ENCODE peak calls at places on chromosomes 11 and 22, in six cellular contexts. One of them, this sample, is unnamed.

GRCh38 chr22:40791241-40791640 is 27.9 kb downstream of the SLC25A17 start:
- DNase-seq in ELR: no peak
- DNase-seq in naive thymus-derived CD8-positive, alpha-beta T cell: no peak
- DNase-seq in NCI-H1092: no peak
- DNase-seq in KG1: no peak
- DNase-seq in activated T-cell treated with anti-CD3 and anti-CD28 coated beads, Interleukin-2, amount 50 U/mL, for 72 hours: no peak
- DNase-seq in this sample: no peak

GRCh38 chr11:134407321-134407828 is 4.7 kb downstream of the B3GAT1 start:
- DNase-seq in NCI-H1092: no peak
- DNase-seq in naive thymus-derived CD8-positive, alpha-beta T cell: no peak
- DNase-seq in activated T-cell treated with anti-CD3 and anti-CD28 coated beads, Interleukin-2, amount 50 U/mL, for 72 hours: no peak
- DNase-seq in KG1: no peak
- DNase-seq in ELR: no peak
- DNase-seq in this sample: no peak

GRCh38 chr11:123443851-123444623 is 14.0 kb downstream of the GRAMD1B start:
- DNase-seq in ELR: no peak
- DNase-seq in KG1: no peak
- DNase-seq in naive thymus-derived CD8-positive, alpha-beta T cell: no peak
- DNase-seq in activated T-cell treated with anti-CD3 and anti-CD28 coated beads, Interleukin-2, amount 50 U/mL, for 72 hours: no peak
- DNase-seq in NCI-H1092: no peak
- DNase-seq in this sample: no peak

GRCh38 chr11:64650923-64651523 is 60.0 kb downstream of the SLC22A12 start:
- DNase-seq in activated T-cell treated with anti-CD3 and anti-CD28 coated beads, Interleukin-2, amount 50 U/mL, for 72 hours: no peak
- DNase-seq in ELR: peak
- DNase-seq in naive thymus-derived CD8-positive, alpha-beta T cell: no peak
- DNase-seq in NCI-H1092: no peak
- DNase-seq in KG1: peak
- DNase-seq in this sample: no peak

GRCh38 chr11:11468919-11469318 is 115.9 kb upstream of the CSNK2A3 start:
- DNase-seq in KG1: no peak
- DNase-seq in ELR: no peak
- DNase-seq in naive thymus-derived CD8-positive, alpha-beta T cell: no peak
- DNase-seq in NCI-H1092: no peak
- DNase-seq in activated T-cell treated with anti-CD3 and anti-CD28 coated beads, Interleukin-2, amount 50 U/mL, for 72 hours: no peak
- DNase-seq in this sample: no peak

GRCh38 chr11:69752890-69753289 is 22.3 kb downstream of the FGF4 start:
- DNase-seq in NCI-H1092: no peak
- DNase-seq in KG1: no peak
- DNase-seq in activated T-cell treated with anti-CD3 and anti-CD28 coated beads, Interleukin-2, amount 50 U/mL, for 72 hours: no peak
- DNase-seq in naive thymus-derived CD8-positive, alpha-beta T cell: no peak
- DNase-seq in ELR: no peak
- DNase-seq in this sample: no peak

GRCh38 chr11:34318111-34319037 is 39.4 kb downstream of the ABTB2 start:
- DNase-seq in KG1: no peak
- DNase-seq in NCI-H1092: no peak
- DNase-seq in ELR: peak
- DNase-seq in activated T-cell treated with anti-CD3 and anti-CD28 coated beads, Interleukin-2, amount 50 U/mL, for 72 hours: no peak
- DNase-seq in naive thymus-derived CD8-positive, alpha-beta T cell: no peak
- DNase-seq in this sample: no peak

GRCh38 chr11:130037881-130038601 is 31.7 kb upstream of the APLP2 start:
- DNase-seq in KG1: no peak
- DNase-seq in naive thymus-derived CD8-positive, alpha-beta T cell: no peak
- DNase-seq in ELR: peak
- DNase-seq in activated T-cell treated with anti-CD3 and anti-CD28 coated beads, Interleukin-2, amount 50 U/mL, for 72 hours: no peak
- DNase-seq in NCI-H1092: no peak
- DNase-seq in this sample: no peak

GRCh38 chr11:115912484-115912945 is 408.3 kb upstream of the CADM1 start:
- DNase-seq in KG1: no peak
- DNase-seq in ELR: no peak
- DNase-seq in NCI-H1092: peak
- DNase-seq in activated T-cell treated with anti-CD3 and anti-CD28 coated beads, Interleukin-2, amount 50 U/mL, for 72 hours: no peak
- DNase-seq in naive thymus-derived CD8-positive, alpha-beta T cell: no peak
- DNase-seq in this sample: no peak

GRCh38 chr11:64209563-64209843 is 3.0 kb downstream of the FERMT3 start:
- DNase-seq in NCI-H1092: no peak
- DNase-seq in ELR: no peak
- DNase-seq in activated T-cell treated with anti-CD3 and anti-CD28 coated beads, Interleukin-2, amount 50 U/mL, for 72 hours: no peak
- DNase-seq in KG1: no peak
- DNase-seq in naive thymus-derived CD8-positive, alpha-beta T cell: no peak
- DNase-seq in this sample: no peak

GRCh38 chr22:37141971-37142647 is 7.6 kb downstream of the IL2RB start:
- DNase-seq in activated T-cell treated with anti-CD3 and anti-CD28 coated beads, Interleukin-2, amount 50 U/mL, for 72 hours: no peak
- DNase-seq in ELR: no peak
- DNase-seq in KG1: no peak
- DNase-seq in naive thymus-derived CD8-positive, alpha-beta T cell: no peak
- DNase-seq in NCI-H1092: no peak
- DNase-seq in this sample: no peak

GRCh38 chr22:32528984-32529982 is 54.7 kb downstream of the FBXO7 start:
- DNase-seq in activated T-cell treated with anti-CD3 and anti-CD28 coated beads, Interleukin-2, amount 50 U/mL, for 72 hours: peak
- DNase-seq in KG1: peak
- DNase-seq in NCI-H1092: peak
- DNase-seq in ELR: peak
- DNase-seq in naive thymus-derived CD8-positive, alpha-beta T cell: peak
- DNase-seq in this sample: peak

This sample was measured in mesothelial cell of epicardium.